ENCODE peak calls at places on chromosomes 4 and X, in seven cellular contexts. G is SK-N-SH, W is K562, Y is WTC11, R is HepG2, O is NB4, C is H1. L is an unnamed sample.
A peak's percentile ranks its signal among the peaks of the same experiment; 100 is the strongest.

GRCh38 chrX:98755912-98756311 is 1654.2 kb downstream of the PCDH19 start:
- DNase-seq in G (no peak), W (no peak), Y (no peak), R (no peak), O (no peak), C (no peak), L (no peak)

GRCh38 chrX:39757971-39758370 is 339.8 kb downstream of the BCOR start:
- DNase-seq in G (no peak), W (no peak), Y (no peak), R (no peak), O (no peak), C (no peak), L (no peak)

GRCh38 chr4:3442959-3443749 is 1.4 kb downstream of the HGFAC start:
- DNase-seq in G (peak; percentile 94), W (peak; percentile 84), Y (peak; percentile 77), R (peak; percentile 39), O (peak; percentile 75), C (peak; percentile 93), L (peak; percentile 40)

GRCh38 chrX:76076124-76076523 is 96.7 kb upstream of the PBDC1 start:
- DNase-seq in G (no peak), W (no peak), Y (no peak), R (no peak), O (no peak), C (no peak), L (no peak)

GRCh38 chrX:29042341-29042740 is 455.1 kb downstream of the IL1RAPL1 start:
- DNase-seq in G (no peak), W (no peak), Y (no peak), R (no peak), O (no peak), C (no peak), L (no peak)

GRCh38 chrX:29257516-29257915 is 670.3 kb downstream of the IL1RAPL1 start:
- DNase-seq in G (no peak), W (no peak), Y (no peak), R (no peak), O (no peak), C (no peak), L (no peak)

GRCh38 chrX:68894513-68895338 is 65.9 kb downstream of the EFNB1 start:
- DNase-seq in G (peak; percentile 73), W (peak; percentile 12), Y (no peak), R (no peak), O (peak; percentile 42), C (no peak), L (no peak)

GRCh38 chr4:170743633-170744032 is 653.9 kb upstream of the AADAT start:
- DNase-seq in G (no peak), W (no peak), Y (no peak), R (peak; percentile 31), O (no peak), C (no peak), L (no peak)

GRCh38 chr4:137267024-137267423 is 265.3 kb downstream of the PCDH18 start:
- DNase-seq in G (no peak), W (no peak), Y (no peak), R (no peak), O (no peak), C (no peak), L (no peak)

GRCh38 chr4:145679520-145679919 is 426 bp upstream of the C4orf51 start:
- DNase-seq in G (no peak), W (no peak), Y (no peak), R (peak; percentile 25), O (no peak), C (no peak), L (peak; percentile 42)

GRCh38 chr4:168558587-168558986 is 61.7 kb downstream of the PALLD start:
- DNase-seq in G (no peak), W (no peak), Y (no peak), R (no peak), O (no peak), C (no peak), L (no peak)

GRCh38 chr4:60948008-60948407 is 252.1 kb upstream of the ADGRL3 start:
- DNase-seq in G (no peak), W (no peak), Y (no peak), R (no peak), O (no peak), C (no peak), L (no peak)

GRCh38 chrX:71224969-71225368 is 1.9 kb downstream of the GJB1 start:
- DNase-seq in G (no peak), W (no peak), Y (no peak), R (peak; percentile 55), O (peak; percentile 26), C (no peak), L (no peak)

GRCh38 chr4:39576268-39576667 is 49.0 kb upstream of the UGDH start:
- DNase-seq in G (no peak), W (no peak), Y (no peak), R (no peak), O (peak; percentile 28), C (no peak), L (no peak)

GRCh38 chr4:186844059-186844681 is 120.5 kb upstream of the FAT1 start:
- DNase-seq in G (no peak), W (no peak), Y (no peak), R (no peak), O (no peak), C (no peak), L (no peak)

GRCh38 chr4:54802336-54802735 is 144.6 kb downstream of the KIT start:
- DNase-seq in G (no peak), W (no peak), Y (no peak), R (no peak), O (no peak), C (no peak), L (no peak)

GRCh38 chr4:81062001-81062400 is 31.5 kb downstream of the BMP3 start:
- DNase-seq in G (no peak), W (no peak), Y (no peak), R (no peak), O (no peak), C (no peak), L (no peak)

GRCh38 chr4:97477974-97478373 is 665.3 kb downstream of the STPG2 start:
- DNase-seq in G (no peak), W (no peak), Y (no peak), R (no peak), O (no peak), C (no peak), L (no peak)

GRCh38 chrX:13087322-13088154 is 43.1 kb upstream of the FAM9C start:
- DNase-seq in G (no peak), W (no peak), Y (no peak), R (no peak), O (peak; percentile 90), C (no peak), L (peak; percentile 39)

GRCh38 chrX:135213200-135213844 is 38.5 kb upstream of the ETDA start:
- DNase-seq in G (no peak), W (no peak), Y (no peak), R (no peak), O (no peak), C (no peak), L (no peak)

GRCh38 chr4:102543030-102543505 is 41.9 kb downstream of the NFKB1 start:
- DNase-seq in G (no peak), W (no peak), Y (no peak), R (no peak), O (no peak), C (no peak), L (no peak)

GRCh38 chrX:104972737-104973136 is 247.8 kb downstream of the TEX13A start:
- DNase-seq in G (no peak), W (no peak), Y (no peak), R (no peak), O (no peak), C (no peak), L (no peak)

GRCh38 chrX:101619336-101619735 is 1.5 kb upstream of the ARMCX6 start:
- DNase-seq in G (no peak), W (no peak), Y (peak; percentile 31), R (peak; percentile 12), O (no peak), C (no peak), L (no peak)
- TF ChIP-seq MAX in G (no peak), W (no peak), Y (no peak), R (no peak), O (no peak), C (no peak), L (no peak)

DNA sequence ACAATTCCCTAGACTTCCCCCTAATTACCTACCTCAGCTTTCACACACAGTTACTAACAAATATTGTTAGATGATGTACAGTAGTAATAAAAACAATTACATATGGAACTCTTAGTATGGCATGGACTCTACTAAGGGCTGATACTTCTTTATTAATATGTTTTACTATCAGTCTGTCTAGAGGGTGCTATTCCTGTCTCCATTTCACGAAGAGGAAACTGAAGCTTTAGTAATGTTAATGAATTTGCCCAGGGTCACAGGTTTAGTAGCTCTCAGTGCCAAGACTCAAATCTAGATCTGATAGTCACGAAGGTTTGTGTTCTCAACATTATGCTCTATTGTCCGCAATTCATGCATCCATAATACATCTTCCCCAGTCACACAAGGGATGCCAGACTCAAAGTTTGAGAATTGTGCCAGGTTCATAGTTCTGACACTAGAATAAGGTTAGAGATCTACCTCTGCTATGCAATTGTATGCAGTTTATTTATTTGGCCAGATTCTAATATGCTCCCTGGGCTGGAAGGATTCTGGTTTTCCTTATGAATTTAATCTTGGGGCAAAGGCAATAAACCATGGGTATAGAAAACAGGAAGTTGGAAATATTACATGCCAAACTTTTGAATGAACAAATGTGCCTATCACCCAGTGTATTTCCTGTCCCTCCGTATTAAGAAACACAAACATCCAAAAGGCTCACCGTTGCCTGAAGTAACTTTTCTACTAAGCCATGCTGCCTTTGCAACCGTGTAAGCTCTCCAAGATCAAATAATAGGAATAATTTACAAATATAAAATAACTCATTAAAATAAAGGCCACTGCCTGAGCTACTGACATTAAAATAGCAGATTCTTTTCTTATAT is 478.5 kb downstream of the INPP4B start:
- DNase-seq in G (no peak), W (no peak), Y (no peak), R (no peak), O (no peak), C (no peak), L (no peak)
- TF ChIP-seq MAX in G (no peak), W (no peak), Y (no peak), R (no peak), O (no peak), C (no peak), L (no peak)

DNA sequence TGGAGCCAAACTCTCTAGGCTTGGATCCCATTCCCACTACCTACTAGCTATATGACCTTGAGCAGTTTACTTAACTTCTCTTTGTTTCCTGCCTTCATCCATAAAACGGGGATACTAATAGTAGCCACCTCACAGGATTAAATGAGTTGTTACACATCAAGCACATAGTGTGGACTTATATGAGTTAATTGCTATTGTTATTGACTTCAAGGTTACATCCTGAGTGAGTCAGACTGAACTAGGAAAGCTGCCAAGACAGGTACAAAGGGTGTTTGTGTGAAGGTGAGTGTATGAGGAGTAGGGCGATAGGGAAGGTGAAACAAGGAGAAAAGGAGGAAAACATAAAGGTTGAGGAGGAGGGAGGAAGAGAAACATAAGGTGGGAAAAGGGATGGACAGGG is 32.2 kb downstream of the TFDP3 start:
- DNase-seq in G (no peak), W (no peak), Y (no peak), R (peak; percentile 24), O (no peak), C (no peak), L (no peak)
- TF ChIP-seq MAX in G (no peak), W (no peak), Y (no peak), R (no peak), O (no peak), C (no peak), L (no peak)

DNA sequence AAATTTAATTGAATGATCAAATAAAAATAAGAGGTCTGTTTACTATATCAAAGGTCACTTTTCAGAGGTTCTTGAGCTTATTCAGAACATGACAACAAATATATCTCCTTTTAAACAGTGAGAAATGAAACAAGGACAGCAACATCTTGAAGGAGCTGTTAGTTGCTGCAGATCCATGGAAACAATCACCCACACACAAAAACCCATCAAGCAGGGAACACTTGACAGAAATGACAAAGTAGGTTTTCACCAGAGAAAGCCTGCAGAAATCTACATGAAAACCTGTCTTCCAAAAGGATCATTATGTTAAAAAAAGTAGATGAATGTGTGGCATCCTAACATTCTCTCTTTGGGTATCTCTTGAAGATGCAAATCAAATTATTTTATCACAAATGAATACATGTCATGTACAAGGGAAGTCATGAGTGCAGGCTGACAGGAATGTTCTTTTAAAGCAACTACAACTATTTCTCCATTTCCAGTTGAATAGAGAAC is 203.0 kb downstream of the GRIA2 start:
- DNase-seq in G (no peak), W (no peak), Y (no peak), R (no peak), O (no peak), C (no peak), L (no peak)
- TF ChIP-seq MAX in G (no peak), W (no peak), Y (no peak), R (no peak), O (no peak), C (no peak), L (no peak)